ENCODE peak calls at places on chromosomes 12 and 14, in ten cellular contexts. I is neural crest cell; W is endodermal cell; V is NCI-H1092; P is uterus; L is adipocyte; Y is foreskin melanocyte; K is epithelial cell of esophagus; G is stimulated activated CD4-positive, alpha-beta T cell treated with anti-CD3 and anti-CD28 coated beads, Interleukin-4, amount 100 ng/mL, for 48 hours; X is activated T-helper 9 cell treated with anti-CD3 and anti-CD28 coated beads, Interleukin-2, amount 50 U/mL, for 16 hours. J is an unnamed sample.
A peak's percentile ranks its signal among the peaks of the same experiment; 100 is the strongest.

GRCh38 chr14:103886304-103887169 is 39.2 kb upstream of the PPP1R13B start:
- DNase-seq in I (no peak), W (peak; percentile 83), V (no peak), P (no peak), L (peak; percentile 13), Y (no peak), K (no peak), G (no peak), X (no peak), J (no peak)

GRCh38 chr14:68977741-68978549 is 1.2 kb downstream of the ACTN1 start:
- DNase-seq in I (peak; percentile 44), W (peak; percentile 80), V (peak; percentile 43), P (peak; percentile 91), L (peak; percentile 87), Y (peak; percentile 91), K (peak; percentile 83), G (no peak), X (peak; percentile 19), J (peak; percentile 87)

GRCh38 chr12:42977451-42978230 is 388.1 kb upstream of the PRICKLE1 start:
- DNase-seq in I (no peak), W (no peak), V (no peak), P (no peak), L (peak; percentile 10), Y (no peak), K (no peak), G (no peak), X (no peak), J (no peak)

GRCh38 chr14:64983439-64984310 is 3.0 kb upstream of the FNTB start:
- DNase-seq in I (no peak), W (no peak), V (no peak), P (no peak), L (peak; percentile 84), Y (peak; percentile 57), K (peak; percentile 65), G (no peak), X (no peak), J (no peak)

GRCh38 chr12:78802593-78802992 is 62.0 kb upstream of the SYT1 start:
- DNase-seq in I (no peak), W (no peak), V (no peak), P (no peak), L (peak; percentile 77), Y (peak; percentile 45), K (peak; percentile 86), G (no peak), X (no peak), J (no peak)

GRCh38 chr12:54439521-54440255 is 20.6 kb upstream of the ITGA5 start:
- DNase-seq in I (no peak), W (peak; percentile 65), V (peak; percentile 14), P (no peak), L (peak; percentile 87), Y (peak; percentile 49), K (peak; percentile 67), G (no peak), X (no peak), J (no peak)

GRCh38 chr12:118964988-118965387 is 16.4 kb upstream of the SRRM4 start:
- DNase-seq in I (no peak), W (no peak), V (no peak), P (no peak), L (no peak), Y (no peak), K (no peak), G (no peak), X (no peak), J (no peak)

GRCh38 chr12:401235-402126 is at the start of gene CCDC77:
- DNase-seq in I (peak; percentile 91), W (peak; percentile 99), V (no peak), P (peak; percentile 90), L (peak; percentile 98), Y (peak; percentile 90), K (peak; percentile 93), G (peak; percentile 87), X (peak; percentile 88), J (no peak)

GRCh38 chr14:71716371-71716770 is 215.9 kb upstream of the RGS6 start:
- DNase-seq in I (no peak), W (no peak), V (no peak), P (no peak), L (no peak), Y (no peak), K (no peak), G (no peak), X (no peak), J (no peak)

GRCh38 chr12:2974560-2974971 is 15.4 kb downstream of the TEAD4 start:
- DNase-seq in I (no peak), W (peak; percentile 71), V (no peak), P (no peak), L (no peak), Y (no peak), K (peak; percentile 12), G (no peak), X (no peak), J (no peak)

GRCh38 chr14:69985456-69985855 is 106.2 kb downstream of the SMOC1 start:
- DNase-seq in I (no peak), W (no peak), V (no peak), P (no peak), L (peak; percentile 58), Y (no peak), K (peak; percentile 82), G (no peak), X (no peak), J (no peak)

GRCh38 chr14:101088395-101088667 is 184.8 kb upstream of the RTL1 start:
- DNase-seq in I (no peak), W (peak; percentile 14), V (no peak), P (no peak), L (no peak), Y (no peak), K (no peak), G (no peak), X (no peak), J (no peak)